ENCODE peak calls at places on chromosomes 12 and 14, in seven cellular contexts. K, J, X, V, L, O and S are unnamed samples.
A peak's percentile ranks its signal among the peaks of the same experiment; 100 is the strongest.

GRCh38 chr12:5102261-5102789 is 58.6 kb downstream of the KCNA5 start:
- DNase-seq in K (no peak), J (no peak), X (peak; percentile 64), V (no peak), L (no peak), O (peak; percentile 87), S (no peak)

GRCh38 chr14:53193193-53193592 is 40.1 kb upstream of the DDHD1 start:
- DNase-seq in K (no peak), J (no peak), X (peak; percentile 39), V (no peak), L (no peak), O (no peak), S (no peak)

GRCh38 chr12:12899530-12900380 is 8.4 kb downstream of the GPRC5A start:
- DNase-seq in K (no peak), J (no peak), X (peak; percentile 96), V (no peak), L (no peak), O (peak; percentile 76), S (peak; percentile 77)

GRCh38 chr12:48037267-48037915 is 33.1 kb upstream of the COL2A1 start:
- DNase-seq in K (no peak), J (no peak), X (peak; percentile 4), V (no peak), L (no peak), O (no peak), S (no peak)

GRCh38 chr14:92729632-92730358 is 18.6 kb downstream of the LGMN start:
- DNase-seq in K (no peak), J (no peak), X (peak; percentile 54), V (no peak), L (no peak), O (no peak), S (peak; percentile 59)

GRCh38 chr12:64082866-64083268 is 139.2 kb downstream of the KICS2 start:
- DNase-seq in K (no peak), J (no peak), X (no peak), V (no peak), L (no peak), O (no peak), S (no peak)

GRCh38 chr14:35480119-35480769 is 53.7 kb upstream of the INSM2 start:
- DNase-seq in K (no peak), J (peak; percentile 35), X (peak; percentile 1), V (no peak), L (no peak), O (no peak), S (no peak)

GRCh38 chr12:42958271-42958674 is 368.7 kb upstream of the PRICKLE1 start:
- DNase-seq in K (no peak), J (no peak), X (no peak), V (no peak), L (no peak), O (no peak), S (no peak)

GRCh38 chr12:14952295-14952995 is 9.0 kb downstream of the ARHGDIB start:
- DNase-seq in K (no peak), J (no peak), X (peak; percentile 68), V (no peak), L (no peak), O (peak; percentile 93), S (peak; percentile 64)

GRCh38 chr12:39831587-39832315 is 212.1 kb upstream of the ABCD2 start:
- DNase-seq in K (no peak), J (no peak), X (peak; percentile 48), V (no peak), L (no peak), O (no peak), S (no peak)

GRCh38 chr12:57734586-57734985 is 4.0 kb downstream of the AGAP2 start:
- DNase-seq in K (no peak), J (no peak), X (no peak), V (no peak), L (no peak), O (no peak), S (no peak)

GRCh38 chr12:8860165-8860961 is 37.9 kb downstream of the A2ML1 start:
- DNase-seq in K (peak; percentile 63), J (no peak), X (peak; percentile 72), V (no peak), L (peak; percentile 60), O (no peak), S (peak; percentile 15)

GRCh38 chr12:23221066-23221465 is 596.1 kb downstream of the ETNK1 start:
- DNase-seq in K (no peak), J (no peak), X (no peak), V (no peak), L (no peak), O (no peak), S (no peak)

GRCh38 chr14:26841920-26842741 is 244.3 kb upstream of the NOVA1 start:
- DNase-seq in K (peak; percentile 52), J (no peak), X (peak; percentile 99), V (peak; percentile 56), L (peak; percentile 70), O (peak; percentile 88), S (peak; percentile 96)

GRCh38 chr14:55267816-55268215 is 3.4 kb upstream of the FBXO34 start:
- DNase-seq in K (no peak), J (no peak), X (peak; percentile 58), V (no peak), L (peak; percentile 15), O (no peak), S (no peak)

GRCh38 chr14:93029911-93030555 is 85.7 kb downstream of the ITPK1 start:
- DNase-seq in K (no peak), J (no peak), X (no peak), V (no peak), L (no peak), O (no peak), S (no peak)

GRCh38 chr14:33393155-33393894 is 454.6 kb downstream of the NPAS3 start:
- DNase-seq in K (no peak), J (no peak), X (no peak), V (no peak), L (no peak), O (no peak), S (no peak)

GRCh38 chr14:71629765-71630502 is 302.3 kb upstream of the RGS6 start:
- DNase-seq in K (no peak), J (no peak), X (peak; percentile 36), V (no peak), L (no peak), O (no peak), S (peak; percentile 61)

GRCh38 chr14:66624319-66624937 is 116.5 kb downstream of the GPHN start:
- DNase-seq in K (peak; percentile 59), J (peak; percentile 21), X (peak; percentile 81), V (peak; percentile 62), L (peak; percentile 79), O (no peak), S (peak; percentile 23)

GRCh38 chr12:10388611-10389010 is 1.2 kb downstream of the KLRK1 start:
- DNase-seq in K (no peak), J (no peak), X (no peak), V (no peak), L (no peak), O (no peak), S (no peak)

GRCh38 chr12:25960176-25960575 is 1.7 kb downstream of the RASSF8 start:
- DNase-seq in K (no peak), J (no peak), X (peak; percentile 64), V (no peak), L (peak; percentile 13), O (no peak), S (no peak)

GRCh38 chr12:25958254-25959068 is at the start of gene RASSF8:
- DNase-seq in K (peak; percentile 86), J (no peak), X (peak; percentile 69), V (peak; percentile 81), L (peak; percentile 84), O (no peak), S (peak; percentile 58)

GRCh38 chr12:25960926-25961325 is 2.4 kb downstream of the RASSF8 start:
- DNase-seq in K (no peak), J (no peak), X (peak; percentile 42), V (no peak), L (no peak), O (no peak), S (no peak)

GRCh38 chr12:25957898-25958253 is 606 bp upstream of the RASSF8 start:
- DNase-seq in K (no peak), J (no peak), X (peak; percentile 89), V (no peak), L (no peak), O (peak; percentile 49), S (no peak)

GRCh38 chr12:25959069-25959961 is 833 bp downstream of the RASSF8 start:
- DNase-seq in K (peak; percentile 76), J (no peak), X (peak; percentile 93), V (peak; percentile 70), L (peak; percentile 67), O (peak; percentile 52), S (peak; percentile 81)
- TF ChIP-seq CTCF in K (no peak), J (no peak), X (peak; percentile 26), V (no peak), L (no peak), O (peak; percentile 36), S (peak; percentile 21)

DNA sequence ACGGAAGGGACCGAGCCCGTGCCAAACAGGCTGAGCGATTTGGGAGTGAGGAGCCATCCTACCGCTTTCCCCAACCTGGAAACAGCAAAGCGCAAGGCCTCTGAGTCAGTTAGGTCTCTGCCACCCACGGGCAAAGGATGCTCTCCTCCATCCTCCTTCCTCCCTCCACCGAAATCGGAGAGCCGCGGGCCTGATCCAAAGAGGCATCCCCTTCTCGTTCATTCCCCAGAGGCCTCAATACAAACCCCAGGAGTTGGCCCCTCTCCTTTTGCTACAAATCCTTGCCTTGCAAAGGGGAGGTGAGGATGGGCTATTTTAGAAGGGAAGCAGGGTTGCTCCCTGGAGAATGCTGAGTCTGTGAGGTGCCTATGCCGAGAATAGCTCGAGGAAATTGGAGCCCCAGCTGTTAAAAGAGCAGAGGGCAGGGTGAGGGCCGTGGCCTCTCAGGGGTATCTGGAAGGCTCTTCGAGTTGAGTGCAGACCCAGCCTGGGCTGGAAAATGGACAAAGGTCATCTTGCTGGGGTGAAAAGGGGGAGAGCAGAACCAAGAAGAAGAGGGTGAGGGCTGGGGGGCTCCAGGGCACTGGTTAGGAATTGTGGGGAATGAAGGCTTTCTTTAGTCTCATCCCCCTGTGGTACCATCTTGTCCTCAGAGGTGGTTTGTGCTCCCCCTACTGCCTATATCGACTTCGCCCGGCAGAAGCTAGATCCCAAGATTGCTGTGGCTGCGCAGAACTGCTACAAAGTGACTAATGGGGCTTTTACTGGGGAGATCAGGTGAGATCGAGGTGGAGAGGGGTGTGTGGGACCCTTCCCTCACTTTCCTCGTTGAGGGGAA is 1.1 kb downstream of the TPI1 start:
- DNase-seq in K (no peak), J (no peak), X (no peak), V (no peak), L (no peak), O (no peak), S (no peak)
- TF ChIP-seq CTCF in K (no peak), J (peak; percentile 18), X (peak; percentile 34), V (no peak), L (no peak), O (peak; percentile 38), S (peak; percentile 31)

DNA sequence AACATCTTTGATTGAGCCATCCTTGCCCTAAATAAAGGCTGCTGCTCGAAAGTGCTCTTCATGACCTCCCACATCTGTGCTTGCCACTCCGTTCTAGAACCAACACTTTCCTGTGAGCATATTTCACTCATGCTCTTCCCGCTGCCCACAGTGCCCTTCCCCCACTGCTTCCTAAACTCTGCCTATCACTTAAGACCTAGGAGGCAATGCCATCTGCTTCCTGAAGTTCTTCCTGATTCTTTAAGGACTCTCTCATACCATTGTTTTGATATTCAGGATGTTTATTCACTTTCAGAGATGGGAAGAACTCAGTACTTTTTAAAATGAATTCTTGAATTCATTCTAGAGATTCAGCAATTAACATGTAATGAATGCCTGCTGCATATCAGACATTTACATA is 49.9 kb downstream of the ZFYVE21 start:
- DNase-seq in K (no peak), J (no peak), X (no peak), V (no peak), L (no peak), O (no peak), S (no peak)
- TF ChIP-seq CTCF in K (no peak), J (no peak), X (no peak), V (no peak), L (no peak), O (no peak), S (no peak)

GRCh38 chr14:99199854-99200653 is 71.9 kb downstream of the BCL11B start:
- DNase-seq in K (peak; percentile 63), J (no peak), X (no peak), V (no peak), L (no peak), O (no peak), S (no peak)
- TF ChIP-seq CTCF in K (no peak), J (no peak), X (no peak), V (peak; percentile 9), L (no peak), O (peak; percentile 3), S (peak; percentile 24)